ENCODE peak calls at places on chromosome 6, in six cellular contexts. Q, S, W, C, H and D are unnamed samples.

GRCh38 chr6:33974030-33974429 is 170.2 kb upstream of the MLN start:
- DNase-seq in Q (no peak), S (no peak), W (no peak), C (no peak), H (no peak), D (no peak)

GRCh38 chr6:100472674-100473073 is 8.0 kb upstream of the SIM1 start:
- DNase-seq in Q (no peak), S (no peak), W (peak), C (no peak), H (peak), D (no peak)

GRCh38 chr6:105483492-105483891 is 80.6 kb upstream of the PREP start:
- DNase-seq in Q (no peak), S (peak), W (peak), C (no peak), H (peak), D (no peak)

GRCh38 chr6:4164043-4164442 is 28.7 kb upstream of the ECI2 start:
- DNase-seq in Q (no peak), S (no peak), W (peak), C (no peak), H (no peak), D (no peak)

GRCh38 chr6:33714385-33715040 is 3.0 kb upstream of the UQCC2 start:
- DNase-seq in Q (no peak), S (no peak), W (no peak), C (no peak), H (no peak), D (no peak)

GRCh38 chr6:11589261-11589660 is 51.7 kb downstream of the TMEM170B start:
- DNase-seq in Q (no peak), S (no peak), W (peak), C (no peak), H (no peak), D (no peak)

GRCh38 chr6:167706313-167707109 is 120.2 kb upstream of the AFDN start:
- DNase-seq in Q (peak), S (no peak), W (no peak), C (no peak), H (no peak), D (no peak)

GRCh38 chr6:150118642-150119041 is 24.2 kb upstream of the PPP1R14C start:
- DNase-seq in Q (no peak), S (no peak), W (no peak), C (no peak), H (peak), D (no peak)

GRCh38 chr6:72246926-72247325 is 360.6 kb downstream of the RIMS1 start:
- DNase-seq in Q (no peak), S (no peak), W (peak), C (no peak), H (no peak), D (no peak)

GRCh38 chr6:46293641-46294316 is 123.0 kb upstream of the ENPP5 start:
- DNase-seq in Q (no peak), S (no peak), W (no peak), C (no peak), H (no peak), D (no peak)

GRCh38 chr6:138572200-138572875 is 73.0 kb upstream of the NHSL1 start:
- DNase-seq in Q (no peak), S (peak), W (peak), C (peak), H (peak), D (no peak)

GRCh38 chr6:106555767-106556166 is 73.5 kb downstream of the RTN4IP1 start:
- DNase-seq in Q (no peak), S (no peak), W (no peak), C (no peak), H (peak), D (no peak)

GRCh38 chr6:4460595-4461475 is 315.4 kb upstream of the CDYL start:
- DNase-seq in Q (no peak), S (no peak), W (peak), C (peak), H (peak), D (no peak)

GRCh38 chr6:56416247-56416646 is 168.9 kb upstream of the COL21A1 start:
- DNase-seq in Q (no peak), S (no peak), W (peak), C (no peak), H (no peak), D (peak)

GRCh38 chr6:26118999-26119398 is 31.8 kb downstream of the HFE start:
- DNase-seq in Q (no peak), S (no peak), W (peak), C (no peak), H (peak), D (no peak)

GRCh38 chr6:142756215-142756630 is 188.8 kb downstream of the HIVEP2 start:
- DNase-seq in Q (no peak), S (peak), W (peak), C (no peak), H (peak), D (peak)